ENCODE peak calls at places on chromosomes 7 and 10, in four cellular contexts. One of them, this sample, is unnamed.

GRCh38 chr10:8275911-8276310 is 221.4 kb downstream of the GATA3 start:
- DNase-seq in HCT116: no peak
- DNase-seq in H1: no peak
- DNase-seq in HepG2: no peak
- DNase-seq in this sample: no peak

GRCh38 chr10:3764626-3765375 is 20.2 kb downstream of the KLF6 start:
- DNase-seq in HCT116: no peak
- DNase-seq in H1: no peak
- DNase-seq in HepG2: no peak
- DNase-seq in this sample: no peak

GRCh38 chr10:61157182-61157581 is 213.2 kb upstream of the RHOBTB1 start:
- DNase-seq in HCT116: no peak
- DNase-seq in H1: no peak
- DNase-seq in HepG2: no peak
- DNase-seq in this sample: no peak

GRCh38 chr10:62853710-62854109 is 37.5 kb upstream of the EGR2 start:
- DNase-seq in HCT116: no peak
- DNase-seq in H1: no peak
- DNase-seq in HepG2: no peak
- DNase-seq in this sample: no peak

GRCh38 chr7:132049462-132050304 is 493.3 kb upstream of the PODXL start:
- DNase-seq in HCT116: peak
- DNase-seq in H1: peak
- DNase-seq in HepG2: peak
- DNase-seq in this sample: no peak

GRCh38 chr10:76082956-76083355 is 651.5 kb downstream of the LRMDA start:
- DNase-seq in HCT116: peak
- DNase-seq in H1: peak
- DNase-seq in HepG2: no peak
- DNase-seq in this sample: no peak

GRCh38 chr10:112515852-112516251 is 68.8 kb downstream of the VTI1A start:
- DNase-seq in HCT116: no peak
- DNase-seq in H1: no peak
- DNase-seq in HepG2: no peak
- DNase-seq in this sample: no peak

GRCh38 chr10:3852147-3852904 is 67.3 kb upstream of the KLF6 start:
- DNase-seq in HCT116: peak
- DNase-seq in H1: no peak
- DNase-seq in HepG2: peak
- DNase-seq in this sample: peak

DNA sequence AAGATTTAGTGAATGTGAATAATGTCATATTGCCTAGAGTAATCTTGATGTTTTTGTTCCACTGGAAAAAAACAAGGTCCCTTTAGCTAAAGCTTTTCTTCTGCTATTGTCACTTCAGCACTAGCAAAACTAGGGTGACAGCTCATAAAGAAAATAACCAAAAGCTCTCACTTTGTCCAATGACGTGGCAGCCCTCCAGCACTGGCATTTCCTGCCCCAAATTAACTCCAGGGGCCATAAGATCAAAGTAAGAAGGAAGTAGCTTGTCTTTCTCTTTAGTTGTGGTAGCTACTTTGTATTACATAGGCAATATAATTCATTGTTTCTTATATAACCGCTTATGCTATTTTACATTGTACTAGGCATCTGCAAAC is 47.3 kb downstream of the LRRN3 start:
- DNase-seq in HCT116: peak
- DNase-seq in H1: no peak
- DNase-seq in HepG2: no peak
- DNase-seq in this sample: no peak
- TF ChIP-seq JUND in HCT116: peak
- TF ChIP-seq JUND in H1: no peak
- TF ChIP-seq JUND in HepG2: no peak
- TF ChIP-seq JUND in this sample: no peak

GRCh38 chr7:98872328-98872924 is 2.6 kb upstream of the TMEM130 start:
- DNase-seq in HCT116: no peak
- DNase-seq in H1: no peak
- DNase-seq in HepG2: peak
- DNase-seq in this sample: peak
- TF ChIP-seq JUND in HCT116: no peak
- TF ChIP-seq JUND in H1: no peak
- TF ChIP-seq JUND in HepG2: no peak
- TF ChIP-seq JUND in this sample: no peak

GRCh38 chr10:74643586-74643956 is 182.8 kb upstream of the KAT6B start:
- DNase-seq in HCT116: no peak
- DNase-seq in H1: no peak
- DNase-seq in HepG2: no peak
- DNase-seq in this sample: no peak

GRCh38 chr10:74641659-74642058 is 184.7 kb upstream of the KAT6B start:
- DNase-seq in HCT116: no peak
- DNase-seq in H1: no peak
- DNase-seq in HepG2: no peak
- DNase-seq in this sample: no peak

GRCh38 chr10:74642901-74643585 is 183.4 kb upstream of the KAT6B start:
- DNase-seq in HCT116: no peak
- DNase-seq in H1: no peak
- DNase-seq in HepG2: no peak
- DNase-seq in this sample: no peak

GRCh38 chr10:74650613-74651012 is 175.8 kb upstream of the KAT6B start:
- DNase-seq in HCT116: no peak
- DNase-seq in H1: no peak
- DNase-seq in HepG2: no peak
- DNase-seq in this sample: no peak

DNA sequence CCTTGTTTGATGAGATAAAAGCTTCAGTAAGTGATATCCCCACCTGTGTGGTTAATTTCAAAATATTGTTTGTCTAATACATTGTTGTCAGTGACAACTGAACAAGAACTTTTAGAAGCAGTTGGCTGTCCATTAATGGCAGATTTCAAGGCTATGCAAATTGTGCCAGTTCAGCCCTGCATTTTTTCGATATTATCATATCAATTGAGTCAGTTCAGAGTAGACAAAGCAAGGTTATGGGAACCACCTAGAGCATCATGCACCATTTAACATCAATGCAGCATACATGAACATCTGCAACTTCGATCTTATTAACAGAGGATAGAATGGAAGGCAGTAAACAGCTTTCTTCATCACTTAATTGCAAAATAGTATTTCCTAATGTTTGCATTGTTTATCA is 180.7 kb upstream of the KAT6B start:
- DNase-seq in HCT116: no peak
- DNase-seq in H1: no peak
- DNase-seq in HepG2: no peak
- DNase-seq in this sample: no peak
- TF ChIP-seq JUND in HCT116: no peak
- TF ChIP-seq JUND in H1: no peak
- TF ChIP-seq JUND in HepG2: no peak
- TF ChIP-seq JUND in this sample: no peak

DNA sequence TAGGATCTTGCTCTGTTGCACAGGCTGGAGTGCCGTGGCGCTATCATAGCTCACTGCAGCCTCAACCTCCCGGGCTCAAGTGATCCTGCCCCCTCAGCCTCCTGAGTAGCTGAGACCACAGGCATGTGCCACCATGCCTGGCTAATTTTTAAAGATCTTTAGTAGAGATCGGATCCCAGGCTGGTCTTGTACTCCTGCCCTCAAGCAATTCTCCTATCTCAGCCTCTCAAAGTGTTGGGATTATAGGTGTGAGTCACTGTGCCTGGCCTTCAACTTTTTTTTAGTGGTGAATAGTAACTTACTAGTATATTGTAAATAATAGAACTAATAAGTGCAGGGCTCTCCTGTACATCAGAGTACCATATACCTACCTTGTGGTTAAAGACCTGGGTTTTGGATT is 52.1 kb upstream of the LMTK2 start:
- DNase-seq in HCT116: no peak
- DNase-seq in H1: no peak
- DNase-seq in HepG2: no peak
- DNase-seq in this sample: no peak
- TF ChIP-seq JUND in HCT116: no peak
- TF ChIP-seq JUND in H1: no peak
- TF ChIP-seq JUND in HepG2: no peak
- TF ChIP-seq JUND in this sample: no peak

DNA sequence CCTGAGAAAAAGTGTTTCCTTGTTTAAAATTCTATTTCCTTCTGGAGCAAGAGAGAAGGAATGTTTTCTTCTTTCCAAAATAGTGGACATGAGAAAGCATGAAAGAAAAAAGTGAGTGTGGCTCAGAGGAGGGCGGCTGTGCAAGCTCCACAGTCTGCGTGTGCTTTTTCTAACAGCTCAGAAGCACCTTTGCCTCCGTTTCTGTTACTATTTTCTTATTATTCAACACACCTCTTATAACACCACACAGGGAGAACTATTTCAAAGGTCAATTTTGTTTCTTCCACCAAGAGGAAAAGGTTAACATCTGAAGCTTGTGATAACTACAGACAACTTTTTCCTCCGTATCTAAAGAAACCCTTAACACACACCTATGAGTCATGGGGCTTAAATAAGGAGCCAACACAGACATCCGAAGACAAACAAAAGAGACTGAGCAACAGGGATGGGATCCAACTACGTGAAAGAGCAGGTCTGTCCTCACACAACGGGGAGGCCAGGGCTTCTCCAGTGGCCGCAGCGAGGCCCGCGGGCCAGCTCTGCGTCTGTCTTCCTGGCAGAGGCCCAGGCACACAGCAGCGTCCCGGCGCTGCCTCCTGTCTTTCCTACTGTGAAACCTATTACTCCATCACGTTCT is 36.2 kb upstream of the NCAPG2 start:
- DNase-seq in HCT116: no peak
- DNase-seq in H1: peak
- DNase-seq in HepG2: no peak
- DNase-seq in this sample: no peak
- TF ChIP-seq JUND in HCT116: no peak
- TF ChIP-seq JUND in H1: no peak
- TF ChIP-seq JUND in HepG2: no peak
- TF ChIP-seq JUND in this sample: no peak

DNA sequence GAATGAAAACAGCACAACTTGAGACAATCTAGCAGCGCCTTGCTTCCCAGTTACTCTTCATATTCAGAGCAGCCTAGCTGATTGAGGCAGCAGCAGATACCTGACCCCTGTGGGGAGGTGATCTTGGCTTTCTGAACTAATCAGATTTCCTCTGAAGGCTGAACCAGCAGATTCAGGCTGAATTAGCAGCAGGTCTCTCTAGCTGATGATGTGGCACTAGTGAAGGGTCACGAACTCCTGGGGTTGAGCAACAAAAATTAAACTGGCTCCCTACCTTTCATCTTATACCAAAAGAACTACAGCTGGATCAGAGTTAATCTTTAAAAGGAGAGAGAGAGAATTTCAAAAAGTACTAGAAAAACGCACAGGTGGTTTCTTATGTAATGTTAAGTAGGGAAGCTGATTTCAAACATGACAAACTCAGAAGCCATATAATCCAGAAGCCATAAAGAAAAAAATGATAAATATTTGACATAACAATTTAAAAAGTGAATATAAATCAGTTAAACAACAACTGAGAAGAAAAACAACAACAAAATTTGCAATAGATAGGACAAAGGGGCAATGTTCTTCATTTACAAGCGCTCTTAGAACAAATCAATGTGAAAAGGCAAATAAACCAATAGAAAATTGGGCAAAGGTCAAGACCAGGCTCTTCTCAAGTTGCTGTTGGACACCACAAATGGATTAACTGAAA is 13.5 kb downstream of the SLC25A13 start:
- DNase-seq in HCT116: no peak
- DNase-seq in H1: no peak
- DNase-seq in HepG2: peak
- DNase-seq in this sample: no peak
- TF ChIP-seq JUND in HCT116: no peak
- TF ChIP-seq JUND in H1: no peak
- TF ChIP-seq JUND in HepG2: no peak
- TF ChIP-seq JUND in this sample: no peak